ENCODE peak calls at places on chromosomes 13 and 19, in six cellular contexts. D, F, W, Y, G and M are unnamed samples.

GRCh38 chr13:111494641-111495040 is 174.2 kb downstream of the TEX29 start:
- DNase-seq in Y (no peak), W (peak; percentile 9), G (no peak), D (no peak), F (no peak), M (no peak)

GRCh38 chr13:48593551-48593950 is 60.2 kb upstream of the CYSLTR2 start:
- DNase-seq in W (no peak), Y (no peak), F (no peak), D (no peak), G (no peak), M (no peak)

GRCh38 chr19:2327773-2328400 is 499 bp downstream of the LSM7 start:
- DNase-seq in W (peak; percentile 35), Y (peak; percentile 90), D (peak; percentile 78), F (no peak), G (peak; percentile 50), M (peak; percentile 19)

GRCh38 chr13:80048802-80049201 is 292.1 kb downstream of the SPRY2 start:
- DNase-seq in Y (peak; percentile 64), W (peak; percentile 93), F (peak; percentile 20), G (peak; percentile 88), D (peak; percentile 95), M (peak; percentile 85)

GRCh38 chr19:30326076-30326710 is 46.0 kb upstream of the ZNF536 start:
- DNase-seq in D (no peak), W (no peak), Y (peak; percentile 31), F (no peak), G (no peak), M (no peak)

GRCh38 chr13:37621811-37622361 is 23.3 kb upstream of the POSTN start:
- DNase-seq in Y (no peak), D (no peak), F (no peak), W (peak; percentile 33), G (no peak), M (no peak)

GRCh38 chr13:114309806-114310410 is 4.4 kb upstream of the CHAMP1 start:
- DNase-seq in G (no peak), F (no peak), W (no peak), D (no peak), Y (no peak), M (no peak)

GRCh38 chr13:24053505-24054251 is 106.8 kb upstream of the SPATA13 start:
- DNase-seq in W (no peak), F (peak; percentile 68), Y (peak; percentile 94), D (peak; percentile 74), G (no peak), M (no peak)

GRCh38 chr13:67574320-67575233 is 344.4 kb upstream of the PCDH9 start:
- DNase-seq in G (no peak), W (no peak), F (no peak), Y (no peak), D (peak; percentile 77), M (no peak)

GRCh38 chr19:5036733-5037681 is 68.1 kb downstream of the KDM4B start:
- DNase-seq in W (no peak), F (no peak), Y (no peak), G (no peak), D (peak; percentile 59), M (no peak)

GRCh38 chr19:39325778-39326680 is 5.4 kb upstream of the LRFN1 start:
- DNase-seq in D (no peak), G (no peak), Y (peak; percentile 63), F (no peak), W (no peak), M (no peak)

DNA sequence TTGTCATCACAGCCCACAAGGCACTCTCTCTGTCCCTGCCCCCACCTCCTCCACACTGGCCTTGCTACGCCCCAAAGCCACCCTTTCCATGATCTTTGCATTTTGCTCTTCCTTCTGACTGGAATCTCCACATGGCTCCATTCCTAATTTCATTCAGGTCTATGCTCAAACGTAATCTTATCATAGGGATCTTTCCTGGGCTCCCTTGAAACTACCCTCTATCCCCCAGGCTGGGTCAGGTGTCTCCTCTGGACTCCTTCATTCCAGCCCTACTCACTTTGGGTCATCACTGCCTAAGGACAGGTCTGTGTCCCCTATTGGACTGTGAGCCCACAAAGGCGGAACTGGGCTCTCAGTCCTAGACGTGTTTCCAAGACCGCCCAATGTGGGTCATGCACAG is 3.1 kb downstream of the GEMIN7 start:
- DNase-seq in Y (no peak), F (no peak), W (no peak), D (no peak), G (no peak), M (no peak)
- H3K36me3 ChIP-seq in Y (peaks cover 38% of the 10 kb centered on the region), F (no peaks in the 10 kb centered on the region), W (peaks cover 12% of the 10 kb centered on the region), D (peaks cover 16% of the 10 kb centered on the region), G (peaks cover 15% of the 10 kb centered on the region), M (peaks cover 7% of the 10 kb centered on the region)

GRCh38 chr19:281992-282391 is 9.2 kb downstream of the PLPP2 start:
- DNase-seq in D (no peak), W (no peak), Y (peak; percentile 48), F (no peak), G (no peak), M (no peak)
- TF ChIP-seq CTCF in D (no peak), W (no peak), Y (peak; percentile 59), F (no peak), G (no peak), M (no peak)

GRCh38 chr19:28581468-28581770 is 631.5 kb downstream of the UQCRFS1 start:
- DNase-seq in Y (no peak), F (no peak), W (no peak), D (no peak), G (no peak), M (no peak)
- H3K36me3 ChIP-seq in Y (no peaks in the 10 kb centered on the region), F (no peaks in the 10 kb centered on the region), W (no peaks in the 10 kb centered on the region), D (no peaks in the 10 kb centered on the region), G (no peaks in the 10 kb centered on the region), M (no peaks in the 10 kb centered on the region)

DNA sequence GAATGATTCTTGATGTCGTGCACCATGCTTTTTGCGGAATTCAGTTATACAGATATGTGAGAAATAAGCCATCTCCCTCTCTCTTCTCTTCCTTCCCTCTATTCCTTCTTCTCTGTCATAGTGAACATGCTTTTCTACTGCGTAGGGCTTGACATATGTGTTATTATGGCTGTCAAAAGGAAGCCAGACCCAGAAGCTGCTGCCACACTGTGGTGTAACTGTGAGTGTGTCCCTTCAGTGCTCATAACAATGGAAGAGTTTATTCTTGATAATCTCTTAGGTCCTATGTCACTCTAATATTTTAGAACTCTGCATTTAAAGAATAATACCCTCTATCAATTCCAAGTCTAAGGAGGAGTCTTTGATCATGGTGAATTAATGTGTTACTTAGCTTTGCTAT is 208.9 kb upstream of the TMTC4 start:
- DNase-seq in G (no peak), Y (no peak), F (no peak), D (no peak), W (no peak), M (no peak)
- TF ChIP-seq CTCF in G (no peak), Y (no peak), F (no peak), D (no peak), W (no peak), M (no peak)

GRCh38 chr19:49654581-49654980 is 11.1 kb downstream of the IRF3 start:
- DNase-seq in Y (no peak), D (no peak), W (no peak), G (no peak), F (no peak), M (no peak)
- H3K36me3 ChIP-seq in Y (peaks cover 68% of the 10 kb centered on the region), D (peaks cover 26% of the 10 kb centered on the region), W (peaks cover 95% of the 10 kb centered on the region), G (peaks cover 96% of the 10 kb centered on the region), F (peaks cover 19% of the 10 kb centered on the region), M (peaks cover 81% of the 10 kb centered on the region)